ENCODE peak calls at places on chromosomes 4 and X, in seven cellular contexts. One of them, this sample, is unnamed.

GRCh38 chr4:41216294-41217019 is 2.1 kb upstream of the APBB2 start:
- DNase-seq in mucosa of descending colon: peak
- DNase-seq in lung: peak
- DNase-seq in GM12878: peak
- DNase-seq in CD4-positive, CD25-positive, alpha-beta regulatory T cell: no peak
- DNase-seq in tibial nerve: no peak
- DNase-seq in HCT116: peak
- DNase-seq in this sample: peak

GRCh38 chr4:110854021-110854678 is 231.3 kb upstream of the PITX2 start:
- DNase-seq in mucosa of descending colon: peak
- DNase-seq in tibial nerve: no peak
- DNase-seq in HCT116: no peak
- DNase-seq in GM12878: no peak
- DNase-seq in CD4-positive, CD25-positive, alpha-beta regulatory T cell: no peak
- DNase-seq in lung: no peak
- DNase-seq in this sample: no peak

GRCh38 chr4:186942745-186943606 is 219.3 kb upstream of the FAT1 start:
- DNase-seq in CD4-positive, CD25-positive, alpha-beta regulatory T cell: no peak
- DNase-seq in HCT116: no peak
- DNase-seq in mucosa of descending colon: peak
- DNase-seq in GM12878: no peak
- DNase-seq in tibial nerve: no peak
- DNase-seq in lung: no peak
- DNase-seq in this sample: no peak

GRCh38 chrX:48595929-48596328 is 1.4 kb upstream of the WDR13 start:
- DNase-seq in lung: no peak
- DNase-seq in GM12878: no peak
- DNase-seq in mucosa of descending colon: no peak
- DNase-seq in tibial nerve: no peak
- DNase-seq in CD4-positive, CD25-positive, alpha-beta regulatory T cell: no peak
- DNase-seq in HCT116: no peak
- DNase-seq in this sample: no peak

GRCh38 chr4:140856692-140857091 is 100.5 kb upstream of the TBC1D9 start:
- DNase-seq in mucosa of descending colon: no peak
- DNase-seq in GM12878: no peak
- DNase-seq in HCT116: peak
- DNase-seq in lung: no peak
- DNase-seq in CD4-positive, CD25-positive, alpha-beta regulatory T cell: no peak
- DNase-seq in tibial nerve: no peak
- DNase-seq in this sample: no peak

GRCh38 chrX:74458738-74459137 is 37.4 kb downstream of the SLC16A2 start:
- DNase-seq in HCT116: no peak
- DNase-seq in mucosa of descending colon: no peak
- DNase-seq in tibial nerve: no peak
- DNase-seq in CD4-positive, CD25-positive, alpha-beta regulatory T cell: no peak
- DNase-seq in GM12878: no peak
- DNase-seq in lung: no peak
- DNase-seq in this sample: no peak

GRCh38 chr4:183821090-183821853 is 83.8 kb upstream of the STOX2 start:
- DNase-seq in lung: no peak
- DNase-seq in mucosa of descending colon: peak
- DNase-seq in CD4-positive, CD25-positive, alpha-beta regulatory T cell: no peak
- DNase-seq in HCT116: no peak
- DNase-seq in tibial nerve: no peak
- DNase-seq in GM12878: no peak
- DNase-seq in this sample: no peak

GRCh38 chr4:41377196-41377595 is 120.5 kb downstream of the UCHL1 start:
- DNase-seq in tibial nerve: no peak
- DNase-seq in mucosa of descending colon: no peak
- DNase-seq in CD4-positive, CD25-positive, alpha-beta regulatory T cell: no peak
- DNase-seq in GM12878: no peak
- DNase-seq in HCT116: no peak
- DNase-seq in lung: no peak
- DNase-seq in this sample: no peak

GRCh38 chr4:147772056-147772455 is 40.2 kb downstream of the ARHGAP10 start:
- DNase-seq in lung: no peak
- DNase-seq in CD4-positive, CD25-positive, alpha-beta regulatory T cell: no peak
- DNase-seq in tibial nerve: no peak
- DNase-seq in mucosa of descending colon: no peak
- DNase-seq in HCT116: no peak
- DNase-seq in GM12878: no peak
- DNase-seq in this sample: no peak

GRCh38 chr4:63937961-63938360 is 471.3 kb downstream of the TECRL start:
- DNase-seq in mucosa of descending colon: peak
- DNase-seq in CD4-positive, CD25-positive, alpha-beta regulatory T cell: no peak
- DNase-seq in tibial nerve: no peak
- DNase-seq in GM12878: no peak
- DNase-seq in lung: no peak
- DNase-seq in HCT116: no peak
- DNase-seq in this sample: no peak

GRCh38 chr4:61202638-61203495 is 2.7 kb downstream of the ADGRL3 start:
- DNase-seq in GM12878: no peak
- DNase-seq in tibial nerve: no peak
- DNase-seq in HCT116: no peak
- DNase-seq in mucosa of descending colon: peak
- DNase-seq in lung: no peak
- DNase-seq in CD4-positive, CD25-positive, alpha-beta regulatory T cell: no peak
- DNase-seq in this sample: no peak

GRCh38 chrX:36087366-36087765 is 167.8 kb downstream of the CFAP47 start:
- DNase-seq in tibial nerve: no peak
- DNase-seq in GM12878: no peak
- DNase-seq in HCT116: no peak
- DNase-seq in lung: no peak
- DNase-seq in CD4-positive, CD25-positive, alpha-beta regulatory T cell: no peak
- DNase-seq in mucosa of descending colon: no peak
- DNase-seq in this sample: no peak

GRCh38 chr4:1716065-1716945 is 4.2 kb upstream of the SLBP start:
- DNase-seq in tibial nerve: no peak
- DNase-seq in GM12878: no peak
- DNase-seq in mucosa of descending colon: no peak
- DNase-seq in HCT116: no peak
- DNase-seq in CD4-positive, CD25-positive, alpha-beta regulatory T cell: no peak
- DNase-seq in lung: no peak
- DNase-seq in this sample: no peak
- H3K4me3 ChIP-seq in tibial nerve: no peak
- H3K4me3 ChIP-seq in GM12878: no peak
- H3K4me3 ChIP-seq in mucosa of descending colon: no peak
- H3K4me3 ChIP-seq in HCT116: no peak
- H3K4me3 ChIP-seq in CD4-positive, CD25-positive, alpha-beta regulatory T cell: no peak
- H3K4me3 ChIP-seq in lung: no peak
- H3K4me3 ChIP-seq in this sample: no peak

GRCh38 chr4:38856524-38857337 is at the start of gene TLR6:
- DNase-seq in tibial nerve: no peak
- DNase-seq in lung: peak
- DNase-seq in mucosa of descending colon: peak
- DNase-seq in HCT116: peak
- DNase-seq in CD4-positive, CD25-positive, alpha-beta regulatory T cell: peak
- DNase-seq in GM12878: peak
- DNase-seq in this sample: peak
- H3K4me3 ChIP-seq in tibial nerve: peak
- H3K4me3 ChIP-seq in lung: no peak
- H3K4me3 ChIP-seq in mucosa of descending colon: no peak
- H3K4me3 ChIP-seq in HCT116: peak
- H3K4me3 ChIP-seq in CD4-positive, CD25-positive, alpha-beta regulatory T cell: peak
- H3K4me3 ChIP-seq in GM12878: peak
- H3K4me3 ChIP-seq in this sample: peak

DNA sequence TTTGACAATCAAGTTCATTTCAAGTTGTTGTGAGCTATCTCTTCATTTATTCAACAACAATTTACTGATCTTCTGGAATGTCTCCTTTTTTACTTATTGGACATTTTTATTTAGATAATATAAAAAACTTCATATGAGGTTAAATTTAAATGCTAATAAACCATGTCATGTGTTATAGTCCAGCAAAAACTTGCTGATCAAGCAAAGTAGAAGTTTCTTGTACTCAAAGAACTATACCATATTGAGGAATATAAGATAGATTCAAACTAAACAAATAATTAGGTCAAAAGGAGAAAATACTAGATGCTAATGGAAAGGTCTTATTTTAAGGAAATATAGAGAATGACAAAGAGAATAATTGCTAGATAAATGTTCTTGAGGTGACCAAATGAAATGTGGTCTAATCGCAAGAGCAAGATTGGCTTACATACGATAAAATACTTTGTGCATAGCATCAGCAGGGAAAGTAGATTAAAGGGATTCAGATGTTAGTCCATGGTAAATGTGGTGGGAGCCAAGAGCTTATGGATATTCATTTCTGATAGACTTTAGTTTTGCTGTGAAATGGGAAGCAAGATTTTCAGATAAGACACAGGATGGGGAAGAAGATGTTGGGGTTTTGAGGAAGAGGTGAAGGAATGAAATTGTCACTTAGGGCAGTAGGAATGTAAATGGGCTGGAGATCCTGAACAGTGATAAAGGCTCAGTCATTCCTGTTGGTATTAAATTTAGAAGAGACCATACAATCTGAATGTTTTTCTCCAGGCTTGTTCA is 229.5 kb downstream of the MAPK10 start:
- DNase-seq in tibial nerve: no peak
- DNase-seq in GM12878: no peak
- DNase-seq in HCT116: no peak
- DNase-seq in lung: no peak
- DNase-seq in CD4-positive, CD25-positive, alpha-beta regulatory T cell: no peak
- DNase-seq in mucosa of descending colon: no peak
- DNase-seq in this sample: no peak
- H3K4me3 ChIP-seq in tibial nerve: no peak
- H3K4me3 ChIP-seq in GM12878: no peak
- H3K4me3 ChIP-seq in HCT116: no peak
- H3K4me3 ChIP-seq in lung: no peak
- H3K4me3 ChIP-seq in CD4-positive, CD25-positive, alpha-beta regulatory T cell: no peak
- H3K4me3 ChIP-seq in mucosa of descending colon: no peak
- H3K4me3 ChIP-seq in this sample: no peak

DNA sequence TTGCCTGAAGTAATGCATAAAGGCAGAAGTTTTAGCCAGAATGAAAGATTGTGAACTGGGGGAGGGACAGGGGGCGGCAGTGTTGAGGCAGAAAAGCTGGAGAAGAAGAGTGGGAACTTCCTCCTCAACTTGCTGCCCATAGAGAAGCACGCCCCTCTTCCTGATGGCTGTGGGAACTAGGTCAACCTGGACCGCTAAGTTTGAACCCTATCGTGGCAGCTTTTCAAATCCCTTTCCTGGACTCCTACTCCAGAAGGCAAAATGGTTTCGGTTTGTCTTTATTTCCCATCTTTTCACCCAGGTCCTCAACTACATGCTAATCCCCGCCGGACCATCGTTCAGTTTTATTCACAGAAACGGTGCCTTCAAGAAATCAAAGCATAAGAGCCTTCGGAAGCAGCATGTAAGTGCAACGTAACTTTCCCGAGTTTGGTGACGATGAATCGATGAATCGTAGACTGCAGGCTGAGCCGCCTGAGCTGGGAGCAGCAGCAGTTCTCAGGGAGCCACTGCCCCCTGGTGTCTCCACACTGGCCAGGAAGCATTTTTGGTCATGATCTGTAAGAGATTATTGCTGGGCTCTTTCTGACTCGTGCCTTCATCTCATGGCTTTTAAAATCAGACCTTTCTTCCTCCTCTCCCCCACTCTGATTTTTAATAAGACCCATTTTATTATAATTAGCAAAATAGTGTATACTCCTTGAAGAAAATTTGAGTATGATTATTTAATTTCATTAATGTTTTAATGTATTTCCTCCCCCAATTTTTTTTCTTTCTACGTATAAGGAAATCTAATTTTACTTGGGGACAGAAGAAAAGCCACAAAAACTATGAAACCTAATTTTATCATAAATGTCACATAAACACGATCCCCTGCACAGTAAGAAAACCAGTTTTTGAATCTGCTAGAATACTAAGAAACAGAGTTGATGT is 21.4 kb downstream of the SPINK2 start:
- DNase-seq in HCT116: peak
- DNase-seq in lung: peak
- DNase-seq in tibial nerve: peak
- DNase-seq in mucosa of descending colon: peak
- DNase-seq in CD4-positive, CD25-positive, alpha-beta regulatory T cell: peak
- DNase-seq in GM12878: peak
- DNase-seq in this sample: peak
- H3K4me3 ChIP-seq in HCT116: peak
- H3K4me3 ChIP-seq in lung: peak
- H3K4me3 ChIP-seq in tibial nerve: peak
- H3K4me3 ChIP-seq in mucosa of descending colon: no peak
- H3K4me3 ChIP-seq in CD4-positive, CD25-positive, alpha-beta regulatory T cell: peak
- H3K4me3 ChIP-seq in GM12878: peak
- H3K4me3 ChIP-seq in this sample: peak

This sample was measured in Jurkat, Clone E6-1.